ENCODE peak calls at places on chromosomes 3 and 15, in four cellular contexts. J is IMR-90, R is neuronal stem cell, Y is H9. I is an unnamed sample.

GRCh38 chr3:16299746-16300145 is 34.7 kb downstream of the OXNAD1 start:
- DNase-seq in J (no peak), R (no peak), Y (no peak), I (no peak)

GRCh38 chr3:45486926-45487325 is 98.5 kb downstream of the LARS2 start:
- DNase-seq in J (no peak), R (no peak), Y (no peak), I (no peak)

GRCh38 chr15:79089331-79089889 is 1.2 kb downstream of the RASGRF1 start:
- DNase-seq in J (no peak), R (peak; percentile 48), Y (peak; percentile 69), I (peak; percentile 51)

GRCh38 chr3:100040446-100040845 is 73.9 kb downstream of the FILIP1L start:
- DNase-seq in J (peak; percentile 68), R (no peak), Y (no peak), I (no peak)

GRCh38 chr3:186152889-186153292 is 44.0 kb upstream of the ETV5 start:
- DNase-seq in J (no peak), R (no peak), Y (no peak), I (no peak)

GRCh38 chr3:189683576-189684255 is 52.5 kb downstream of the TP63 start:
- DNase-seq in J (no peak), R (no peak), Y (no peak), I (no peak)

GRCh38 chr3:31188112-31188511 is 293.7 kb upstream of the GADL1 start:
- DNase-seq in J (no peak), R (no peak), Y (no peak), I (no peak)

GRCh38 chr3:110166791-110167190 is 829.4 kb upstream of the DPPA4 start:
- DNase-seq in J (no peak), R (no peak), Y (no peak), I (no peak)

GRCh38 chr3:157487339-157487738 is 15.9 kb downstream of the VEPH1 start:
- DNase-seq in J (peak; percentile 67), R (no peak), Y (no peak), I (no peak)

GRCh38 chr15:72609862-72610261 is 44.6 kb upstream of the GOLGA6B start:
- DNase-seq in J (no peak), R (no peak), Y (no peak), I (no peak)

GRCh38 chr15:72599855-72600464 is 54.5 kb upstream of the GOLGA6B start:
- DNase-seq in J (peak; percentile 68), R (no peak), Y (no peak), I (peak; percentile 42)

GRCh38 chr15:72604794-72605193 is 49.7 kb upstream of the GOLGA6B start:
- DNase-seq in J (no peak), R (peak; percentile 40), Y (peak; percentile 90), I (peak; percentile 73)
- H3K18ac ChIP-seq in J (no peak overlapping the region), R (no peak overlapping the region), Y (no peak overlapping the region), I (no peak overlapping the region)

GRCh38 chr15:89841306-89841705 is 26.7 kb upstream of the ANPEP start:
- DNase-seq in J (no peak), R (no peak), Y (no peak), I (no peak)

GRCh38 chr15:89837830-89838178 is 23.2 kb upstream of the ANPEP start:
- DNase-seq in J (no peak), R (no peak), Y (no peak), I (no peak)

GRCh38 chr15:89836255-89837133 is 21.8 kb upstream of the ANPEP start:
- DNase-seq in J (peak; percentile 96), R (no peak), Y (no peak), I (peak; percentile 71)

GRCh38 chr15:89837134-89837829 is 22.6 kb upstream of the ANPEP start:
- DNase-seq in J (peak; percentile 59), R (no peak), Y (no peak), I (no peak)

GRCh38 chr15:89839424-89839823 is 24.8 kb upstream of the ANPEP start:
- DNase-seq in J (no peak), R (no peak), Y (no peak), I (no peak)
- H3K27ac ChIP-seq in J (no peak overlapping the region), R (no peak overlapping the region), Y (no peak overlapping the region), I (no peak overlapping the region)

DNA sequence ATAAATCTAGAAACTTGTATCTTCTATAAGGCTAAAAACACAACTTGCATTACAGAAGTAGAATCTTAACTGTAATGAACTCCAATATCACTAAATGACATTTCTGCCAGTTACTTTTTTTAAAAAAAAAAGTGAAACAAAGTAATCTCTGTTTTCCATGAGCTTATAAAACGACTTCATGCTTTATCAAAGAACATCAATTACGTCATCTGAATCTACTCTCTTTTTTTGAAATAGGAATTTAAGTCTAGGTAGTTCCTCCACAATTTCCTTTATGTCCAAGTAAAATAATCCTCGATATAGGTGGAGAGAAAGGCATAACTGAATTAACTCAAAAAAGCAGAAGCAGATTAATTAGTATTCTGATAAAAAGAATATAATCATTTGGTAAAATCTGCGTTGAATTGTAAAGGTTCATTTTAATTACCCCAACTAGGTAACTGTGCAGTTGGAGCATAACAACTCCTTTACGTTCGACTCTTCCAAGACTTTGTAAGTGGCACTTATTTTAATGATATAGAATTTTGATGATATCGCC is 1.4 kb downstream of the UACA start:
- DNase-seq in J (no peak), R (no peak), Y (no peak), I (no peak)
- H3K9ac ChIP-seq in J (peak overlapping the region; percentile 70), R (no peak overlapping the region), Y (peak overlapping the region; percentile 64), I (peak overlapping the region; percentile 89)

GRCh38 chr15:70095387-70096214 is 2.1 kb downstream of the TLE3 start:
- DNase-seq in J (no peak), R (no peak), Y (peak; percentile 74), I (peak; percentile 90)
- H3K18ac ChIP-seq in J (no peak overlapping the region), R (peak overlapping the region; percentile 100), Y (no peak overlapping the region), I (peak overlapping the region; percentile 99)

GRCh38 chr3:124034016-124034808 is 42.3 kb upstream of the ROPN1 start:
- DNase-seq in J (no peak), R (peak; percentile 36), Y (peak; percentile 41), I (peak; percentile 11)

GRCh38 chr3:124034809-124035152 is 42.9 kb upstream of the ROPN1 start:
- DNase-seq in J (no peak), R (no peak), Y (no peak), I (no peak)

GRCh38 chr3:124033360-124034015 is 41.6 kb upstream of the ROPN1 start:
- DNase-seq in J (no peak), R (no peak), Y (peak; percentile 34), I (peak; percentile 9)

GRCh38 chr3:124032351-124032880 is 40.5 kb upstream of the ROPN1 start:
- DNase-seq in J (no peak), R (peak; percentile 48), Y (peak; percentile 41), I (peak; percentile 43)

DNA sequence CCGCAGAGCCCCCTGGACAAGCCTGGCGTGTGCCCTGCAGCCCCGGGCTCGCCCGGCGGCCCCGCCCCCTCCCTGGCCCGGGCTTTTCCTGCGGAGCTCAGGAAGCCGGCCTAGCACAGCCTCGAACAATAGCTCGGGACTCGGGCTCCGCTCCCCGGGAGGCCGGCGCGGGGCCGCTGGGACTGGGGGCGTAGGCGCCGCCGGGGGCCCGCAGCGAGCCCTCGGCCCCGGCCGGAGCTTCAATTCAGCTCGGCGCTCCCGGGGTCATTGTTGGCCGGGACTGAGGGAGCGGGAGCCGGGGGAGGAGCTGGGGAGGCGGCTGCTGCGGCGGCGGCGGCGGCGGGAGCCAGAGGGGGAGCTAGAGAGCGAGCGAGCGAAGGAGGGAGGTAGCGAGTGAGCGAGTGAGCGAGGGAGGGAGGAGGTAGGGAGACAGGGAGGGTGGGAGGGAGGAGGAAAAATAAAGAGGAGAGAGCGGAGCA is 41.0 kb upstream of the ROPN1 start:
- DNase-seq in J (peak; percentile 71), R (peak; percentile 92), Y (peak; percentile 91), I (peak; percentile 94)
- H3K27ac ChIP-seq in J (peak overlapping the region; percentile 23), R (peak overlapping the region; percentile 85), Y (no peak overlapping the region), I (peak overlapping the region; percentile 79)

I was measured in mesendoderm.